ENCODE peak calls at places on chromosome 11, in eight cellular contexts. P is pancreas, A is kidney, E is uterus, S is PC-9, L is fibroblast of lung, Z is heart right ventricle, Q is SJCRH30. K is an unnamed sample.

GRCh38 chr11:28448186-28448585 is 340.0 kb downstream of the METTL15 start:
- DNase-seq in Z (no peak), S (no peak), E (no peak), P (no peak), A (no peak), L (peak; percentile 36), Q (no peak), K (no peak)

GRCh38 chr11:118155781-118156530 is 3.3 kb upstream of the SCN4B start:
- DNase-seq in P (no peak), S (no peak), A (peak; percentile 30), Q (no peak), E (no peak), L (no peak), Z (no peak), K (no peak)

GRCh38 chr11:2217211-2218081 is 45.8 kb upstream of the TH start:
- DNase-seq in Z (no peak), S (no peak), E (peak; percentile 12), A (no peak), P (no peak), Q (no peak), L (no peak), K (peak; percentile 16)

GRCh38 chr11:13897606-13898276 is 64.8 kb upstream of the SPON1 start:
- DNase-seq in P (no peak), L (no peak), S (no peak), A (no peak), Z (no peak), E (no peak), Q (no peak), K (no peak)

GRCh38 chr11:16759857-16760256 is 21.4 kb downstream of the C11orf58 start:
- DNase-seq in L (no peak), A (no peak), Z (no peak), P (no peak), E (no peak), Q (no peak), S (no peak), K (no peak)

GRCh38 chr11:74680703-74681531 is 50.3 kb downstream of the CHRDL2 start:
- DNase-seq in E (no peak), Z (no peak), L (no peak), Q (no peak), S (no peak), A (peak; percentile 49), P (no peak), K (peak; percentile 42)

GRCh38 chr11:125123194-125123946 is 11.9 kb upstream of the TMEM218 start:
- DNase-seq in Z (no peak), P (no peak), L (peak; percentile 21), A (no peak), Q (no peak), E (no peak), S (no peak), K (peak; percentile 72)

GRCh38 chr11:94767701-94768601 is at the start of gene AMOTL1:
- DNase-seq in Q (peak; percentile 91), Z (peak; percentile 90), A (peak; percentile 97), E (peak; percentile 88), L (peak; percentile 86), P (peak; percentile 90), S (peak; percentile 92), K (peak; percentile 93)

GRCh38 chr11:32434387-32435151 is 770 bp downstream of the WT1 start:
- DNase-seq in E (peak; percentile 66), L (no peak), P (no peak), Q (no peak), A (no peak), S (no peak), Z (peak; percentile 56), K (no peak)

DNA sequence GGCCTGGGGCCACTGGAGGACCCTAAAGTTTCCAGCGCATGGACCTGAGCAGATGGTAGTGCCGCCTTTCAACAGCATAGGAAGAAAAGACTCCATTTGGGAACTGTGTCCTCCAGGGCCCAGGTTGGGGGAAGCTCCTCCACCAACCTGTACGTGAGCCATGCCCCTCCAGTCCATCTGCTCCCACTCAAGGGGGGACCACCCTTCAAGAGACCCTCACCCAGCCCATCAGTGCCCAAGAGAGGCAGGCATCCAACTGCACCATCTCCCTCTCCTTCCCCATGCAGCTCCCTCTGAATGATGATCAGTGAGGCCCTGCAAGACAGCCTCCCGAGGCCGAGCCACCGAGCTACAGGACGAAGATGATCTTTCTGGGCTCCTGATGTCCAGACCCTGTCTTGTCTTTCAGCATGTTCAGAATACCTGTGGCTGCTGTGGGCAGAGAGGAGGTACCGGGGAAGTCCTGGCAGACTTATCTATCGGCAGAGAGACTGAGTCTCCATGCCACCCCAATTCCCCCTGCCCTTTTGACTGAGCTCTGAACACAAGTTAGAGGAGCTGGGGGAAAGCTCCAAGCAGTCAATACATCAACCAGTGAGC is 25.0 kb upstream of the JAM3 start:
- DNase-seq in Q (no peak), Z (no peak), L (no peak), A (no peak), E (no peak), S (no peak), P (no peak), K (peak; percentile 19)
- H3K4me1 ChIP-seq in Q (peaks cover 21% of the 10 kb centered on the region), Z (peaks cover 19% of the 10 kb centered on the region), L (peaks cover 21% of the 10 kb centered on the region), A (peaks cover 5% of the 10 kb centered on the region), E (peaks cover 9% of the 10 kb centered on the region), S (no peaks in the 10 kb centered on the region), P (no peaks in the 10 kb centered on the region), K (no peaks in the 10 kb centered on the region)

GRCh38 chr11:116869610-116870009 is 32.2 kb upstream of the APOA1 start:
- DNase-seq in E (no peak), A (no peak), Z (no peak), P (no peak), Q (no peak), L (no peak), S (no peak), K (no peak)

GRCh38 chr11:116874251-116874650 is 36.8 kb upstream of the APOA1 start:
- DNase-seq in Z (no peak), Q (no peak), A (no peak), L (peak; percentile 75), S (no peak), P (no peak), E (no peak), K (no peak)

GRCh38 chr11:116870054-116870453 is 32.6 kb upstream of the APOA1 start:
- DNase-seq in S (no peak), L (no peak), A (no peak), P (no peak), Q (no peak), Z (no peak), E (no peak), K (no peak)

GRCh38 chr11:116873391-116873790 is 36.0 kb upstream of the APOA1 start:
- DNase-seq in E (no peak), A (no peak), S (no peak), Z (no peak), Q (no peak), P (no peak), L (no peak), K (no peak)

GRCh38 chr11:116871248-116871647 is 33.8 kb upstream of the APOA1 start:
- DNase-seq in Q (no peak), A (no peak), E (no peak), L (peak; percentile 95), Z (peak; percentile 44), P (no peak), S (peak; percentile 20), K (no peak)
- H3K9me3 ChIP-seq in Q (no peaks in the 10 kb centered on the region), A (no peaks in the 10 kb centered on the region), E (no peaks in the 10 kb centered on the region), L (no peaks in the 10 kb centered on the region), Z (no peaks in the 10 kb centered on the region), P (no peaks in the 10 kb centered on the region), S (no peaks in the 10 kb centered on the region), K (no peaks in the 10 kb centered on the region)

DNA sequence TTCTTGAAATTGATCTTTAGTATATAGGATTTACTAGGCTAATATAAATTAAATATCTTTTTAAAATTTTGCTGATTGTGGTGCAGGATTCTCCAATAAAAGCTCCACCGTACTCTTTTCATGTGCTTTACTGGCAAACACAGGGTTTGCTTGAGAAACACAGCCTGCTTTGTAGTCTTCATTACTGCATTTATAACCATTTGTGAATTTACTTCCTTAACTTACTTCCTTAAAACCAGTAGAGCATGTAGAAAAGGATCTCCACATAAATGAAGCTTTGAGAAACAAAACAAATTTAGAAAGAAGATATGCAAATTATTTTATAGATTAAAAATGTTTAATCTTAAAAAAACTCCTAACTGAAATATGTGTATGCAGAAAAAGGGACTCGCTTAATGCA is 28.8 kb downstream of the SWAP70 start:
- DNase-seq in A (no peak), Q (no peak), E (no peak), P (no peak), S (no peak), L (no peak), Z (no peak), K (no peak)
- H3K4me1 ChIP-seq in A (peaks cover 9% of the 10 kb centered on the region), Q (peaks cover 32% of the 10 kb centered on the region), E (no peaks in the 10 kb centered on the region), P (no peaks in the 10 kb centered on the region), S (no peaks in the 10 kb centered on the region), L (peaks cover 16% of the 10 kb centered on the region), Z (peaks cover 26% of the 10 kb centered on the region), K (no peaks in the 10 kb centered on the region)

GRCh38 chr11:132158091-132158490 is 787.7 kb downstream of the NTM start:
- DNase-seq in S (peak; percentile 0), Q (no peak), Z (no peak), L (peak; percentile 16), P (no peak), E (no peak), A (no peak), K (no peak)
- H3K9me3 ChIP-seq in S (no peaks in the 10 kb centered on the region), Q (no peaks in the 10 kb centered on the region), Z (no peaks in the 10 kb centered on the region), L (no peaks in the 10 kb centered on the region), P (no peaks in the 10 kb centered on the region), E (no peaks in the 10 kb centered on the region), A (no peaks in the 10 kb centered on the region), K (no peaks in the 10 kb centered on the region)

DNA sequence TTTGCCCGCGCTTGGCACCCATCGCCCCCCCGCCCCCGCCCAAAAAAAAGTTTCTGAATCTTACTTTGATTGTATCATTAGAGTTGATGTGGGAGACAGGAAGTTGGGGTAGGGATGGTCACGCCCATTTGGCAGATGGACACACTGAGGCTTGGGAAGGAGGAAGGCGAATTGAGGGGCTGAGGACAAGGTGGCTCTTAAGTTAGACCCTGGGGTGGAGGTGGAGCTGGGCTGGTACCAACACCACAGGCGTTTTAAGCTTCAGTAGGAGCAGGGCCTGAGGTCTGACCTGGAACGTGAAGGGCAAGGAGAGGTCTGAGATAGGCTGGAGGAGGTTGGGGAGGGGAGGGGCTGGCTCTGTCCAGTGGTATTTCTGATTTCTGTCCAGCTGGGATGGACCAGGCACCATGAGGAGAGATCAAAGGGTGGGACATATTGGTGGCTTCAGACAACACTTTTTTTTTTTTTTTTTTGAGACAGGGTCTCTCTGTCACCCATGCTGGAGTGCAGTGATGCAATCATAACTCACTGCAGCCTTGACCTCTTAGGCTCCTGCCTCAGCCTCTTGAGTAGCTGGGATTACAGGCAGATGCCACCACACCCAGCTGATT is 777 bp upstream of the CDC42BPG start:
- DNase-seq in P (no peak), Z (no peak), L (no peak), S (no peak), A (no peak), E (no peak), Q (no peak), K (no peak)
- H3K4me1 ChIP-seq in P (peaks cover 16% of the 10 kb centered on the region), Z (peaks cover 38% of the 10 kb centered on the region), L (peaks cover 7% of the 10 kb centered on the region), S (peaks cover 63% of the 10 kb centered on the region), A (peaks cover 20% of the 10 kb centered on the region), E (peaks cover 5% of the 10 kb centered on the region), Q (peaks cover 19% of the 10 kb centered on the region), K (peaks cover 20% of the 10 kb centered on the region)

GRCh38 chr11:134583397-134583990 is 171.5 kb upstream of the B3GAT1 start:
- DNase-seq in A (no peak), Z (peak; percentile 3), E (no peak), L (no peak), Q (no peak), P (no peak), S (no peak), K (no peak)
- H3K9me3 ChIP-seq in A (no peaks in the 10 kb centered on the region), Z (no peaks in the 10 kb centered on the region), E (no peaks in the 10 kb centered on the region), L (no peaks in the 10 kb centered on the region), Q (no peaks in the 10 kb centered on the region), P (no peaks in the 10 kb centered on the region), S (no peaks in the 10 kb centered on the region), K (no peaks in the 10 kb centered on the region)

K was measured in right lobe of liver.